ENCODE peak calls at places on chromosome 20, in ten cellular contexts. One of them, this sample, is unnamed.

GRCh38 chr20:25285856-25286798 is 38.2 kb downstream of the PYGB start:
- DNase-seq in ELR: no peak
- DNase-seq in NCI-H345: no peak
- DNase-seq in fibroblast of mammary gland: no peak
- DNase-seq in fibroblast of lung: no peak
- DNase-seq in T follicular helper cell: no peak
- DNase-seq in hippocampal formation: no peak
- DNase-seq in stimulated activated CD8-positive, alpha-beta memory T cell treated with anti-CD3 and anti-CD28 coated beads, Interleukin-15, amount 100 ng/mL, for 24 hours: no peak
- DNase-seq in iPS-NIHi11: no peak
- DNase-seq in small intestine: no peak
- DNase-seq in this sample: no peak

GRCh38 chr20:36645353-36645752 is 643 bp downstream of the SLA2 start:
- DNase-seq in ELR: no peak
- DNase-seq in NCI-H345: no peak
- DNase-seq in fibroblast of mammary gland: no peak
- DNase-seq in fibroblast of lung: no peak
- DNase-seq in T follicular helper cell: no peak
- DNase-seq in hippocampal formation: no peak
- DNase-seq in stimulated activated CD8-positive, alpha-beta memory T cell treated with anti-CD3 and anti-CD28 coated beads, Interleukin-15, amount 100 ng/mL, for 24 hours: no peak
- DNase-seq in iPS-NIHi11: no peak
- DNase-seq in small intestine: no peak
- DNase-seq in this sample: no peak

GRCh38 chr20:1469306-1469905 is 2.8 kb upstream of the NSFL1C start:
- DNase-seq in ELR: no peak
- DNase-seq in NCI-H345: no peak
- DNase-seq in fibroblast of mammary gland: no peak
- DNase-seq in fibroblast of lung: no peak
- DNase-seq in T follicular helper cell: no peak
- DNase-seq in hippocampal formation: no peak
- DNase-seq in stimulated activated CD8-positive, alpha-beta memory T cell treated with anti-CD3 and anti-CD28 coated beads, Interleukin-15, amount 100 ng/mL, for 24 hours: no peak
- DNase-seq in iPS-NIHi11: no peak
- DNase-seq in small intestine: no peak
- DNase-seq in this sample: no peak

GRCh38 chr20:37901280-37901666 is 1.7 kb upstream of the VSTM2L start:
- DNase-seq in ELR: no peak
- DNase-seq in NCI-H345: no peak
- DNase-seq in fibroblast of mammary gland: no peak
- DNase-seq in fibroblast of lung: no peak
- DNase-seq in T follicular helper cell: no peak
- DNase-seq in hippocampal formation: no peak
- DNase-seq in stimulated activated CD8-positive, alpha-beta memory T cell treated with anti-CD3 and anti-CD28 coated beads, Interleukin-15, amount 100 ng/mL, for 24 hours: no peak
- DNase-seq in iPS-NIHi11: peak
- DNase-seq in small intestine: no peak
- DNase-seq in this sample: no peak

GRCh38 chr20:12084482-12084881 is 166.8 kb downstream of the BTBD3 start:
- DNase-seq in ELR: no peak
- DNase-seq in NCI-H345: no peak
- DNase-seq in fibroblast of mammary gland: no peak
- DNase-seq in fibroblast of lung: no peak
- DNase-seq in T follicular helper cell: no peak
- DNase-seq in hippocampal formation: no peak
- DNase-seq in stimulated activated CD8-positive, alpha-beta memory T cell treated with anti-CD3 and anti-CD28 coated beads, Interleukin-15, amount 100 ng/mL, for 24 hours: no peak
- DNase-seq in iPS-NIHi11: no peak
- DNase-seq in small intestine: peak
- DNase-seq in this sample: no peak

GRCh38 chr20:18611492-18611891 is 23.6 kb downstream of the DTD1 start:
- DNase-seq in ELR: no peak
- DNase-seq in NCI-H345: peak
- DNase-seq in fibroblast of mammary gland: no peak
- DNase-seq in fibroblast of lung: no peak
- DNase-seq in T follicular helper cell: no peak
- DNase-seq in hippocampal formation: no peak
- DNase-seq in stimulated activated CD8-positive, alpha-beta memory T cell treated with anti-CD3 and anti-CD28 coated beads, Interleukin-15, amount 100 ng/mL, for 24 hours: no peak
- DNase-seq in iPS-NIHi11: peak
- DNase-seq in small intestine: no peak
- DNase-seq in this sample: no peak

GRCh38 chr20:36154696-36155628 is at the start of gene EPB41L1:
- DNase-seq in ELR: peak
- DNase-seq in NCI-H345: peak
- DNase-seq in fibroblast of mammary gland: no peak
- DNase-seq in fibroblast of lung: no peak
- DNase-seq in T follicular helper cell: no peak
- DNase-seq in hippocampal formation: no peak
- DNase-seq in stimulated activated CD8-positive, alpha-beta memory T cell treated with anti-CD3 and anti-CD28 coated beads, Interleukin-15, amount 100 ng/mL, for 24 hours: no peak
- DNase-seq in iPS-NIHi11: peak
- DNase-seq in small intestine: no peak
- DNase-seq in this sample: no peak

GRCh38 chr20:38152175-38153010 is 12.7 kb downstream of the TGM2 start:
- DNase-seq in ELR: peak
- DNase-seq in NCI-H345: peak
- DNase-seq in fibroblast of mammary gland: peak
- DNase-seq in fibroblast of lung: peak
- DNase-seq in T follicular helper cell: no peak
- DNase-seq in hippocampal formation: no peak
- DNase-seq in stimulated activated CD8-positive, alpha-beta memory T cell treated with anti-CD3 and anti-CD28 coated beads, Interleukin-15, amount 100 ng/mL, for 24 hours: no peak
- DNase-seq in iPS-NIHi11: peak
- DNase-seq in small intestine: peak
- DNase-seq in this sample: no peak

GRCh38 chr20:13422637-13423036 is 201.6 kb downstream of the ISM1 start:
- DNase-seq in ELR: peak
- DNase-seq in NCI-H345: no peak
- DNase-seq in fibroblast of mammary gland: peak
- DNase-seq in fibroblast of lung: no peak
- DNase-seq in T follicular helper cell: no peak
- DNase-seq in hippocampal formation: no peak
- DNase-seq in stimulated activated CD8-positive, alpha-beta memory T cell treated with anti-CD3 and anti-CD28 coated beads, Interleukin-15, amount 100 ng/mL, for 24 hours: no peak
- DNase-seq in iPS-NIHi11: no peak
- DNase-seq in small intestine: no peak
- DNase-seq in this sample: no peak

GRCh38 chr20:62776692-62777527 is 19.4 kb upstream of the MRGBP start:
- DNase-seq in ELR: peak
- DNase-seq in NCI-H345: peak
- DNase-seq in fibroblast of mammary gland: no peak
- DNase-seq in fibroblast of lung: no peak
- DNase-seq in T follicular helper cell: peak
- DNase-seq in hippocampal formation: no peak
- DNase-seq in stimulated activated CD8-positive, alpha-beta memory T cell treated with anti-CD3 and anti-CD28 coated beads, Interleukin-15, amount 100 ng/mL, for 24 hours: no peak
- DNase-seq in iPS-NIHi11: peak
- DNase-seq in small intestine: peak
- DNase-seq in this sample: peak

GRCh38 chr20:4555188-4555893 is 166.4 kb upstream of the PRND start:
- DNase-seq in ELR: peak
- DNase-seq in NCI-H345: no peak
- DNase-seq in fibroblast of mammary gland: peak
- DNase-seq in fibroblast of lung: peak
- DNase-seq in T follicular helper cell: no peak
- DNase-seq in hippocampal formation: no peak
- DNase-seq in stimulated activated CD8-positive, alpha-beta memory T cell treated with anti-CD3 and anti-CD28 coated beads, Interleukin-15, amount 100 ng/mL, for 24 hours: no peak
- DNase-seq in iPS-NIHi11: no peak
- DNase-seq in small intestine: peak
- DNase-seq in this sample: no peak

GRCh38 chr20:20277772-20278382 is 90.0 kb upstream of the INSM1 start:
- DNase-seq in ELR: no peak
- DNase-seq in NCI-H345: no peak
- DNase-seq in fibroblast of mammary gland: no peak
- DNase-seq in fibroblast of lung: no peak
- DNase-seq in T follicular helper cell: no peak
- DNase-seq in hippocampal formation: no peak
- DNase-seq in stimulated activated CD8-positive, alpha-beta memory T cell treated with anti-CD3 and anti-CD28 coated beads, Interleukin-15, amount 100 ng/mL, for 24 hours: no peak
- DNase-seq in iPS-NIHi11: no peak
- DNase-seq in small intestine: no peak
- DNase-seq in this sample: no peak

GRCh38 chr20:32292548-32292947 is 15.1 kb downstream of the KIF3B start:
- DNase-seq in ELR: no peak
- DNase-seq in NCI-H345: no peak
- DNase-seq in fibroblast of mammary gland: no peak
- DNase-seq in fibroblast of lung: no peak
- DNase-seq in T follicular helper cell: no peak
- DNase-seq in hippocampal formation: no peak
- DNase-seq in stimulated activated CD8-positive, alpha-beta memory T cell treated with anti-CD3 and anti-CD28 coated beads, Interleukin-15, amount 100 ng/mL, for 24 hours: no peak
- DNase-seq in iPS-NIHi11: no peak
- DNase-seq in small intestine: no peak
- DNase-seq in this sample: no peak

GRCh38 chr20:10430000-10430466 is 4.0 kb downstream of the MKKS start:
- DNase-seq in ELR: peak
- DNase-seq in NCI-H345: no peak
- DNase-seq in fibroblast of mammary gland: peak
- DNase-seq in fibroblast of lung: peak
- DNase-seq in T follicular helper cell: no peak
- DNase-seq in hippocampal formation: no peak
- DNase-seq in stimulated activated CD8-positive, alpha-beta memory T cell treated with anti-CD3 and anti-CD28 coated beads, Interleukin-15, amount 100 ng/mL, for 24 hours: no peak
- DNase-seq in iPS-NIHi11: no peak
- DNase-seq in small intestine: peak
- DNase-seq in this sample: no peak

GRCh38 chr20:23027721-23028120 is 7.4 kb upstream of the SSTR4 start:
- DNase-seq in ELR: no peak
- DNase-seq in NCI-H345: no peak
- DNase-seq in fibroblast of mammary gland: no peak
- DNase-seq in fibroblast of lung: no peak
- DNase-seq in T follicular helper cell: no peak
- DNase-seq in hippocampal formation: no peak
- DNase-seq in stimulated activated CD8-positive, alpha-beta memory T cell treated with anti-CD3 and anti-CD28 coated beads, Interleukin-15, amount 100 ng/mL, for 24 hours: no peak
- DNase-seq in iPS-NIHi11: no peak
- DNase-seq in small intestine: no peak
- DNase-seq in this sample: no peak

GRCh38 chr20:32516583-32516982 is 68.5 kb downstream of the NOL4L start:
- DNase-seq in ELR: no peak
- DNase-seq in NCI-H345: no peak
- DNase-seq in fibroblast of mammary gland: no peak
- DNase-seq in fibroblast of lung: no peak
- DNase-seq in T follicular helper cell: no peak
- DNase-seq in hippocampal formation: no peak
- DNase-seq in stimulated activated CD8-positive, alpha-beta memory T cell treated with anti-CD3 and anti-CD28 coated beads, Interleukin-15, amount 100 ng/mL, for 24 hours: no peak
- DNase-seq in iPS-NIHi11: no peak
- DNase-seq in small intestine: no peak
- DNase-seq in this sample: no peak

GRCh38 chr20:20289331-20289730 is 78.6 kb upstream of the INSM1 start:
- DNase-seq in ELR: peak
- DNase-seq in NCI-H345: no peak
- DNase-seq in fibroblast of mammary gland: no peak
- DNase-seq in fibroblast of lung: no peak
- DNase-seq in T follicular helper cell: no peak
- DNase-seq in hippocampal formation: no peak
- DNase-seq in stimulated activated CD8-positive, alpha-beta memory T cell treated with anti-CD3 and anti-CD28 coated beads, Interleukin-15, amount 100 ng/mL, for 24 hours: no peak
- DNase-seq in iPS-NIHi11: no peak
- DNase-seq in small intestine: no peak
- DNase-seq in this sample: no peak

GRCh38 chr20:46563170-46563847 is 12.9 kb upstream of the OCSTAMP start:
- DNase-seq in ELR: no peak
- DNase-seq in NCI-H345: no peak
- DNase-seq in fibroblast of mammary gland: no peak
- DNase-seq in fibroblast of lung: no peak
- DNase-seq in T follicular helper cell: no peak
- DNase-seq in hippocampal formation: peak
- DNase-seq in stimulated activated CD8-positive, alpha-beta memory T cell treated with anti-CD3 and anti-CD28 coated beads, Interleukin-15, amount 100 ng/mL, for 24 hours: no peak
- DNase-seq in iPS-NIHi11: peak
- DNase-seq in small intestine: no peak
- DNase-seq in this sample: no peak

GRCh38 chr20:39960522-39961420 is 728.3 kb downstream of the MAFB start:
- DNase-seq in ELR: no peak
- DNase-seq in NCI-H345: peak
- DNase-seq in fibroblast of mammary gland: no peak
- DNase-seq in fibroblast of lung: no peak
- DNase-seq in T follicular helper cell: no peak
- DNase-seq in hippocampal formation: no peak
- DNase-seq in stimulated activated CD8-positive, alpha-beta memory T cell treated with anti-CD3 and anti-CD28 coated beads, Interleukin-15, amount 100 ng/mL, for 24 hours: no peak
- DNase-seq in iPS-NIHi11: peak
- DNase-seq in small intestine: no peak
- DNase-seq in this sample: no peak

GRCh38 chr20:32675223-32675975 is 1.7 kb upstream of the C20orf203 start:
- DNase-seq in ELR: no peak
- DNase-seq in NCI-H345: peak
- DNase-seq in fibroblast of mammary gland: no peak
- DNase-seq in fibroblast of lung: no peak
- DNase-seq in T follicular helper cell: no peak
- DNase-seq in hippocampal formation: no peak
- DNase-seq in stimulated activated CD8-positive, alpha-beta memory T cell treated with anti-CD3 and anti-CD28 coated beads, Interleukin-15, amount 100 ng/mL, for 24 hours: no peak
- DNase-seq in iPS-NIHi11: no peak
- DNase-seq in small intestine: no peak
- DNase-seq in this sample: no peak

GRCh38 chr20:18046535-18046934 is 11.2 kb downstream of the OVOL2 start:
- DNase-seq in ELR: no peak
- DNase-seq in NCI-H345: no peak
- DNase-seq in fibroblast of mammary gland: no peak
- DNase-seq in fibroblast of lung: no peak
- DNase-seq in T follicular helper cell: no peak
- DNase-seq in hippocampal formation: no peak
- DNase-seq in stimulated activated CD8-positive, alpha-beta memory T cell treated with anti-CD3 and anti-CD28 coated beads, Interleukin-15, amount 100 ng/mL, for 24 hours: no peak
- DNase-seq in iPS-NIHi11: no peak
- DNase-seq in small intestine: no peak
- DNase-seq in this sample: no peak

GRCh38 chr20:37411408-37412306 is 65.7 kb downstream of the SRC start:
- DNase-seq in ELR: peak
- DNase-seq in NCI-H345: no peak
- DNase-seq in fibroblast of mammary gland: no peak
- DNase-seq in fibroblast of lung: peak
- DNase-seq in T follicular helper cell: no peak
- DNase-seq in hippocampal formation: no peak
- DNase-seq in stimulated activated CD8-positive, alpha-beta memory T cell treated with anti-CD3 and anti-CD28 coated beads, Interleukin-15, amount 100 ng/mL, for 24 hours: no peak
- DNase-seq in iPS-NIHi11: no peak
- DNase-seq in small intestine: no peak
- DNase-seq in this sample: peak

GRCh38 chr20:61560361-61560853 is 308.3 kb downstream of the CDH4 start:
- DNase-seq in ELR: peak
- DNase-seq in NCI-H345: no peak
- DNase-seq in fibroblast of mammary gland: peak
- DNase-seq in fibroblast of lung: peak
- DNase-seq in T follicular helper cell: no peak
- DNase-seq in hippocampal formation: no peak
- DNase-seq in stimulated activated CD8-positive, alpha-beta memory T cell treated with anti-CD3 and anti-CD28 coated beads, Interleukin-15, amount 100 ng/mL, for 24 hours: no peak
- DNase-seq in iPS-NIHi11: peak
- DNase-seq in small intestine: peak
- DNase-seq in this sample: no peak

GRCh38 chr20:8930691-8931090 is 138.2 kb upstream of the PLCB4 start:
- DNase-seq in ELR: peak
- DNase-seq in NCI-H345: no peak
- DNase-seq in fibroblast of mammary gland: no peak
- DNase-seq in fibroblast of lung: no peak
- DNase-seq in T follicular helper cell: no peak
- DNase-seq in hippocampal formation: no peak
- DNase-seq in stimulated activated CD8-positive, alpha-beta memory T cell treated with anti-CD3 and anti-CD28 coated beads, Interleukin-15, amount 100 ng/mL, for 24 hours: no peak
- DNase-seq in iPS-NIHi11: no peak
- DNase-seq in small intestine: no peak
- DNase-seq in this sample: no peak

GRCh38 chr20:63783970-63784369 is 44.4 kb downstream of the SLC2A4RG start:
- DNase-seq in ELR: no peak
- DNase-seq in NCI-H345: no peak
- DNase-seq in fibroblast of mammary gland: no peak
- DNase-seq in fibroblast of lung: no peak
- DNase-seq in T follicular helper cell: no peak
- DNase-seq in hippocampal formation: no peak
- DNase-seq in stimulated activated CD8-positive, alpha-beta memory T cell treated with anti-CD3 and anti-CD28 coated beads, Interleukin-15, amount 100 ng/mL, for 24 hours: no peak
- DNase-seq in iPS-NIHi11: no peak
- DNase-seq in small intestine: no peak
- DNase-seq in this sample: no peak

GRCh38 chr20:19244291-19244690 is 31.8 kb downstream of the SLC24A3 start:
- DNase-seq in ELR: no peak
- DNase-seq in NCI-H345: no peak
- DNase-seq in fibroblast of mammary gland: no peak
- DNase-seq in fibroblast of lung: no peak
- DNase-seq in T follicular helper cell: no peak
- DNase-seq in hippocampal formation: no peak
- DNase-seq in stimulated activated CD8-positive, alpha-beta memory T cell treated with anti-CD3 and anti-CD28 coated beads, Interleukin-15, amount 100 ng/mL, for 24 hours: no peak
- DNase-seq in iPS-NIHi11: no peak
- DNase-seq in small intestine: no peak
- DNase-seq in this sample: no peak

GRCh38 chr20:64025826-64026412 is 10.1 kb upstream of the C20orf204 start:
- DNase-seq in ELR: no peak
- DNase-seq in NCI-H345: no peak
- DNase-seq in fibroblast of mammary gland: peak
- DNase-seq in fibroblast of lung: no peak
- DNase-seq in T follicular helper cell: no peak
- DNase-seq in hippocampal formation: no peak
- DNase-seq in stimulated activated CD8-positive, alpha-beta memory T cell treated with anti-CD3 and anti-CD28 coated beads, Interleukin-15, amount 100 ng/mL, for 24 hours: no peak
- DNase-seq in iPS-NIHi11: no peak
- DNase-seq in small intestine: no peak
- DNase-seq in this sample: no peak

This sample was measured in effector memory CD8-positive, alpha-beta T cell.